ENCODE peak calls at places on chromosomes 1 and 21, in four cellular contexts. One of them, this sample, is unnamed.

GRCh38 chr1:229892515-229893117 is 174.4 kb upstream of the GALNT2 start:
- DNase-seq in NCI-H1105 treated with DMSO at 0.1 percent for 48 hours: no peak
- DNase-seq in lower lobe of right lung: no peak
- DNase-seq in choroid plexus epithelial cell: no peak
- DNase-seq in this sample: no peak

GRCh38 chr21:37159053-37159776 is 86.2 kb downstream of the TTC3 start:
- DNase-seq in NCI-H1105 treated with DMSO at 0.1 percent for 48 hours: no peak
- DNase-seq in lower lobe of right lung: no peak
- DNase-seq in choroid plexus epithelial cell: no peak
- DNase-seq in this sample: no peak

GRCh38 chr21:15743593-15743992 is 13.8 kb downstream of the USP25 start:
- DNase-seq in NCI-H1105 treated with DMSO at 0.1 percent for 48 hours: no peak
- DNase-seq in lower lobe of right lung: no peak
- DNase-seq in choroid plexus epithelial cell: no peak
- DNase-seq in this sample: no peak

GRCh38 chr1:23619299-23620188 is 60.2 kb upstream of the ID3 start:
- DNase-seq in NCI-H1105 treated with DMSO at 0.1 percent for 48 hours: no peak
- DNase-seq in lower lobe of right lung: peak; percentile 50
- DNase-seq in choroid plexus epithelial cell: no peak
- DNase-seq in this sample: peak; percentile 61

GRCh38 chr1:7011826-7012225 is 226.6 kb downstream of the CAMTA1 start:
- DNase-seq in NCI-H1105 treated with DMSO at 0.1 percent for 48 hours: no peak
- DNase-seq in lower lobe of right lung: no peak
- DNase-seq in choroid plexus epithelial cell: no peak
- DNase-seq in this sample: no peak

GRCh38 chr21:44085491-44086321 is 21.5 kb upstream of the PWP2 start:
- DNase-seq in NCI-H1105 treated with DMSO at 0.1 percent for 48 hours: no peak
- DNase-seq in lower lobe of right lung: no peak
- DNase-seq in choroid plexus epithelial cell: no peak
- DNase-seq in this sample: no peak

GRCh38 chr21:32359719-32360260 is 33.0 kb downstream of the URB1 start:
- DNase-seq in NCI-H1105 treated with DMSO at 0.1 percent for 48 hours: no peak
- DNase-seq in lower lobe of right lung: no peak
- DNase-seq in choroid plexus epithelial cell: peak; percentile 46
- DNase-seq in this sample: no peak

GRCh38 chr1:27098447-27099153 is 56.3 kb downstream of the SLC9A1 start:
- DNase-seq in NCI-H1105 treated with DMSO at 0.1 percent for 48 hours: no peak
- DNase-seq in lower lobe of right lung: peak; percentile 82
- DNase-seq in choroid plexus epithelial cell: no peak
- DNase-seq in this sample: no peak

GRCh38 chr1:6148497-6149241 is 31.5 kb downstream of the CHD5 start:
- DNase-seq in NCI-H1105 treated with DMSO at 0.1 percent for 48 hours: peak; percentile 88
- DNase-seq in lower lobe of right lung: peak; percentile 71
- DNase-seq in choroid plexus epithelial cell: peak; percentile 32
- DNase-seq in this sample: peak; percentile 60

GRCh38 chr1:8660455-8660854 is 157.0 kb downstream of the RERE start:
- DNase-seq in NCI-H1105 treated with DMSO at 0.1 percent for 48 hours: no peak
- DNase-seq in lower lobe of right lung: no peak
- DNase-seq in choroid plexus epithelial cell: peak; percentile 89
- DNase-seq in this sample: no peak

GRCh38 chr1:31122779-31123178 is 57.3 kb upstream of the PUM1 start:
- DNase-seq in NCI-H1105 treated with DMSO at 0.1 percent for 48 hours: no peak
- DNase-seq in lower lobe of right lung: no peak
- DNase-seq in choroid plexus epithelial cell: peak; percentile 37
- DNase-seq in this sample: no peak

GRCh38 chr1:22799971-22800370 is 89.3 kb downstream of the EPHB2 start:
- DNase-seq in NCI-H1105 treated with DMSO at 0.1 percent for 48 hours: no peak
- DNase-seq in lower lobe of right lung: no peak
- DNase-seq in choroid plexus epithelial cell: no peak
- DNase-seq in this sample: no peak

GRCh38 chr1:155254714-155255242 is 505 bp downstream of the ENTREP3 start:
- DNase-seq in NCI-H1105 treated with DMSO at 0.1 percent for 48 hours: peak; percentile 21
- DNase-seq in lower lobe of right lung: no peak
- DNase-seq in choroid plexus epithelial cell: no peak
- DNase-seq in this sample: no peak

GRCh38 chr1:179955318-179955638 is 668 bp downstream of the CEP350 start:
- DNase-seq in NCI-H1105 treated with DMSO at 0.1 percent for 48 hours: no peak
- DNase-seq in lower lobe of right lung: no peak
- DNase-seq in choroid plexus epithelial cell: no peak
- DNase-seq in this sample: no peak

GRCh38 chr1:91803847-91804545 is 82.0 kb downstream of the TGFBR3 start:
- DNase-seq in NCI-H1105 treated with DMSO at 0.1 percent for 48 hours: no peak
- DNase-seq in lower lobe of right lung: no peak
- DNase-seq in choroid plexus epithelial cell: no peak
- DNase-seq in this sample: peak; percentile 66

GRCh38 chr1:1274931-1275431 is 1.3 kb upstream of the UBE2J2 start:
- DNase-seq in NCI-H1105 treated with DMSO at 0.1 percent for 48 hours: no peak
- DNase-seq in lower lobe of right lung: no peak
- DNase-seq in choroid plexus epithelial cell: no peak
- DNase-seq in this sample: no peak

GRCh38 chr1:39692152-39693064 is 1.2 kb upstream of the HPCAL4 start:
- DNase-seq in NCI-H1105 treated with DMSO at 0.1 percent for 48 hours: peak; percentile 64
- DNase-seq in lower lobe of right lung: peak; percentile 73
- DNase-seq in choroid plexus epithelial cell: no peak
- DNase-seq in this sample: no peak